ENCODE peak calls at places on chromosome 22, in ten cellular contexts. One of them, this sample, is unnamed.

GRCh38 chr22:26995222-26995621 is 337.8 kb downstream of the MIAT start:
- DNase-seq in upper lobe of right lung: no peak
- DNase-seq in PC-9: no peak
- DNase-seq in IMR-90: no peak
- DNase-seq in BE2C: no peak
- DNase-seq in foreskin keratinocyte: no peak
- DNase-seq in vagina: no peak
- DNase-seq in GM10248: no peak
- DNase-seq in PC-3: no peak
- DNase-seq in AG09319: no peak
- DNase-seq in this sample: no peak

GRCh38 chr22:19607198-19608113 is 83.2 kb upstream of the CLDN5 start:
- DNase-seq in GM10248: no peak
- DNase-seq in upper lobe of right lung: peak
- DNase-seq in PC-3: peak
- DNase-seq in vagina: no peak
- DNase-seq in PC-9: no peak
- DNase-seq in AG09319: no peak
- DNase-seq in BE2C: no peak
- DNase-seq in foreskin keratinocyte: peak
- DNase-seq in IMR-90: peak
- DNase-seq in this sample: no peak

GRCh38 chr22:29457730-29458129 is 19.3 kb downstream of the RFPL1 start:
- DNase-seq in BE2C: peak
- DNase-seq in PC-9: no peak
- DNase-seq in PC-3: peak
- DNase-seq in GM10248: peak
- DNase-seq in AG09319: no peak
- DNase-seq in foreskin keratinocyte: no peak
- DNase-seq in vagina: no peak
- DNase-seq in upper lobe of right lung: no peak
- DNase-seq in IMR-90: peak
- DNase-seq in this sample: peak

GRCh38 chr22:48710410-48710809 is 1117.3 kb downstream of the BRD1 start:
- DNase-seq in IMR-90: no peak
- DNase-seq in AG09319: no peak
- DNase-seq in vagina: no peak
- DNase-seq in PC-3: no peak
- DNase-seq in upper lobe of right lung: peak
- DNase-seq in GM10248: no peak
- DNase-seq in BE2C: no peak
- DNase-seq in PC-9: no peak
- DNase-seq in foreskin keratinocyte: no peak
- DNase-seq in this sample: no peak

GRCh38 chr22:38614331-38615122 is 41.7 kb downstream of the FAM227A start:
- DNase-seq in GM10248: peak
- DNase-seq in PC-3: no peak
- DNase-seq in upper lobe of right lung: no peak
- DNase-seq in AG09319: no peak
- DNase-seq in PC-9: no peak
- DNase-seq in foreskin keratinocyte: no peak
- DNase-seq in IMR-90: peak
- DNase-seq in BE2C: no peak
- DNase-seq in vagina: no peak
- DNase-seq in this sample: no peak

GRCh38 chr22:46770726-46771125 is 8.3 kb downstream of the TBC1D22A start:
- DNase-seq in PC-3: no peak
- DNase-seq in vagina: no peak
- DNase-seq in foreskin keratinocyte: no peak
- DNase-seq in PC-9: no peak
- DNase-seq in GM10248: peak
- DNase-seq in AG09319: no peak
- DNase-seq in upper lobe of right lung: no peak
- DNase-seq in BE2C: no peak
- DNase-seq in IMR-90: no peak
- DNase-seq in this sample: no peak

GRCh38 chr22:39363751-39364484 is 14.1 kb downstream of the SYNGR1 start:
- DNase-seq in AG09319: no peak
- DNase-seq in BE2C: peak
- DNase-seq in PC-9: no peak
- DNase-seq in upper lobe of right lung: no peak
- DNase-seq in vagina: no peak
- DNase-seq in PC-3: no peak
- DNase-seq in IMR-90: no peak
- DNase-seq in foreskin keratinocyte: no peak
- DNase-seq in GM10248: no peak
- DNase-seq in this sample: peak

GRCh38 chr22:45330548-45330947 is 20.8 kb downstream of the FAM118A start:
- DNase-seq in IMR-90: no peak
- DNase-seq in PC-9: no peak
- DNase-seq in upper lobe of right lung: no peak
- DNase-seq in vagina: no peak
- DNase-seq in foreskin keratinocyte: no peak
- DNase-seq in BE2C: no peak
- DNase-seq in PC-3: no peak
- DNase-seq in AG09319: no peak
- DNase-seq in GM10248: no peak
- DNase-seq in this sample: no peak

GRCh38 chr22:31121403-31121802 is 1.4 kb upstream of the INPP5J start:
- DNase-seq in GM10248: no peak
- DNase-seq in foreskin keratinocyte: no peak
- DNase-seq in PC-3: no peak
- DNase-seq in BE2C: no peak
- DNase-seq in vagina: no peak
- DNase-seq in upper lobe of right lung: no peak
- DNase-seq in PC-9: peak
- DNase-seq in AG09319: no peak
- DNase-seq in IMR-90: no peak
- DNase-seq in this sample: no peak

GRCh38 chr22:31119026-31119717 is 3.6 kb upstream of the INPP5J start:
- DNase-seq in vagina: no peak
- DNase-seq in IMR-90: no peak
- DNase-seq in GM10248: no peak
- DNase-seq in BE2C: no peak
- DNase-seq in foreskin keratinocyte: no peak
- DNase-seq in PC-3: no peak
- DNase-seq in AG09319: no peak
- DNase-seq in PC-9: peak
- DNase-seq in upper lobe of right lung: no peak
- DNase-seq in this sample: no peak

GRCh38 chr22:31122196-31122531 is 602 bp upstream of the INPP5J start:
- DNase-seq in PC-3: no peak
- DNase-seq in GM10248: no peak
- DNase-seq in upper lobe of right lung: no peak
- DNase-seq in AG09319: no peak
- DNase-seq in vagina: no peak
- DNase-seq in IMR-90: no peak
- DNase-seq in PC-9: peak
- DNase-seq in BE2C: no peak
- DNase-seq in foreskin keratinocyte: no peak
- DNase-seq in this sample: no peak

GRCh38 chr22:31120230-31120629 is 2.5 kb upstream of the INPP5J start:
- DNase-seq in upper lobe of right lung: no peak
- DNase-seq in PC-3: no peak
- DNase-seq in BE2C: no peak
- DNase-seq in GM10248: no peak
- DNase-seq in foreskin keratinocyte: no peak
- DNase-seq in vagina: no peak
- DNase-seq in AG09319: no peak
- DNase-seq in PC-9: peak
- DNase-seq in IMR-90: no peak
- DNase-seq in this sample: no peak

DNA sequence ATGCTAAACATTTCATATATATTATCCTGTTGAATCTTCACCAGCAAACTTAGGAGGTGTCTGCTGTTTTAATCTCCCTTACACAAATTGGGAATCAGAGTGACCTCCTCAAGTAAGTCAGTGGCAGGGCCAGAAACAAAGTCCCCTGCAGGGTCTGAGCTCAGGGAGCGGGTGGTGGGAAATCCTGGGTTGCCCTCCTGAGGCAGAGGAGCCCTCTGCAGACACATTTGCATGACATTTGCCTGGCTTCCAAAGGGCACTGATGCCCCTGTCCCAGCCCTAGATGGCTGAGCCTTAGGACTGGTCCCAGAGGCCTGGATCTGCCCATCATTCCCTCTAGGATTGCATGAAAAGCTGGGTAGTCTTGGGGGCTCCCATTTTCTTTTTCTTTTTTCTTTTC is 2.1 kb upstream of the INPP5J start:
- DNase-seq in GM10248: no peak
- DNase-seq in foreskin keratinocyte: no peak
- DNase-seq in BE2C: no peak
- DNase-seq in IMR-90: no peak
- DNase-seq in AG09319: no peak
- DNase-seq in upper lobe of right lung: no peak
- DNase-seq in PC-9: peak
- DNase-seq in vagina: no peak
- DNase-seq in PC-3: no peak
- DNase-seq in this sample: no peak
- TF ChIP-seq CTCF in GM10248: no peak
- TF ChIP-seq CTCF in foreskin keratinocyte: no peak
- TF ChIP-seq CTCF in BE2C: no peak
- TF ChIP-seq CTCF in IMR-90: no peak
- TF ChIP-seq CTCF in AG09319: no peak
- TF ChIP-seq CTCF in upper lobe of right lung: no peak
- TF ChIP-seq CTCF in PC-9: no peak
- TF ChIP-seq CTCF in vagina: no peak
- TF ChIP-seq CTCF in PC-3: no peak
- TF ChIP-seq CTCF in this sample: no peak

GRCh38 chr22:22696104-22696503 is 51.7 kb downstream of the GGTLC2 start:
- DNase-seq in BE2C: no peak
- DNase-seq in IMR-90: no peak
- DNase-seq in upper lobe of right lung: no peak
- DNase-seq in vagina: no peak
- DNase-seq in foreskin keratinocyte: no peak
- DNase-seq in AG09319: no peak
- DNase-seq in PC-3: no peak
- DNase-seq in GM10248: no peak
- DNase-seq in PC-9: no peak
- DNase-seq in this sample: no peak

GRCh38 chr22:22698263-22698750 is 53.9 kb downstream of the GGTLC2 start:
- DNase-seq in GM10248: peak
- DNase-seq in upper lobe of right lung: no peak
- DNase-seq in BE2C: no peak
- DNase-seq in foreskin keratinocyte: no peak
- DNase-seq in PC-3: no peak
- DNase-seq in AG09319: no peak
- DNase-seq in IMR-90: no peak
- DNase-seq in vagina: no peak
- DNase-seq in PC-9: no peak
- DNase-seq in this sample: no peak

GRCh38 chr22:22700631-22701030 is 56.2 kb downstream of the GGTLC2 start:
- DNase-seq in foreskin keratinocyte: no peak
- DNase-seq in BE2C: no peak
- DNase-seq in IMR-90: no peak
- DNase-seq in AG09319: no peak
- DNase-seq in PC-9: no peak
- DNase-seq in GM10248: no peak
- DNase-seq in upper lobe of right lung: no peak
- DNase-seq in PC-3: no peak
- DNase-seq in vagina: no peak
- DNase-seq in this sample: no peak

GRCh38 chr22:22694106-22694505 is 49.7 kb downstream of the GGTLC2 start:
- DNase-seq in PC-3: no peak
- DNase-seq in AG09319: no peak
- DNase-seq in IMR-90: no peak
- DNase-seq in upper lobe of right lung: no peak
- DNase-seq in GM10248: no peak
- DNase-seq in BE2C: no peak
- DNase-seq in vagina: no peak
- DNase-seq in foreskin keratinocyte: no peak
- DNase-seq in PC-9: no peak
- DNase-seq in this sample: no peak

GRCh38 chr22:22697377-22698120 is 53.1 kb downstream of the GGTLC2 start:
- DNase-seq in IMR-90: no peak
- DNase-seq in PC-3: no peak
- DNase-seq in AG09319: no peak
- DNase-seq in foreskin keratinocyte: no peak
- DNase-seq in GM10248: no peak
- DNase-seq in BE2C: no peak
- DNase-seq in upper lobe of right lung: no peak
- DNase-seq in PC-9: no peak
- DNase-seq in vagina: no peak
- DNase-seq in this sample: no peak
- TF ChIP-seq CTCF in IMR-90: no peak
- TF ChIP-seq CTCF in PC-3: no peak
- TF ChIP-seq CTCF in AG09319: no peak
- TF ChIP-seq CTCF in foreskin keratinocyte: no peak
- TF ChIP-seq CTCF in GM10248: no peak
- TF ChIP-seq CTCF in BE2C: no peak
- TF ChIP-seq CTCF in upper lobe of right lung: no peak
- TF ChIP-seq CTCF in PC-9: no peak
- TF ChIP-seq CTCF in vagina: no peak
- TF ChIP-seq CTCF in this sample: no peak

GRCh38 chr22:35353318-35353717 is 27.6 kb upstream of the HMOX1 start:
- DNase-seq in foreskin keratinocyte: no peak
- DNase-seq in GM10248: no peak
- DNase-seq in PC-9: no peak
- DNase-seq in vagina: no peak
- DNase-seq in upper lobe of right lung: peak
- DNase-seq in PC-3: no peak
- DNase-seq in AG09319: no peak
- DNase-seq in IMR-90: no peak
- DNase-seq in BE2C: no peak
- DNase-seq in this sample: no peak

GRCh38 chr22:35350539-35351503 is 30.1 kb upstream of the HMOX1 start:
- DNase-seq in foreskin keratinocyte: peak
- DNase-seq in vagina: peak
- DNase-seq in BE2C: peak
- DNase-seq in AG09319: peak
- DNase-seq in GM10248: peak
- DNase-seq in PC-3: peak
- DNase-seq in PC-9: peak
- DNase-seq in upper lobe of right lung: peak
- DNase-seq in IMR-90: peak
- DNase-seq in this sample: peak

GRCh38 chr22:35354068-35354467 is 26.8 kb upstream of the HMOX1 start:
- DNase-seq in PC-9: no peak
- DNase-seq in BE2C: no peak
- DNase-seq in IMR-90: no peak
- DNase-seq in vagina: no peak
- DNase-seq in PC-3: no peak
- DNase-seq in foreskin keratinocyte: no peak
- DNase-seq in AG09319: no peak
- DNase-seq in upper lobe of right lung: no peak
- DNase-seq in GM10248: no peak
- DNase-seq in this sample: no peak

GRCh38 chr22:35349704-35350538 is 31.0 kb upstream of the HMOX1 start:
- DNase-seq in PC-3: no peak
- DNase-seq in vagina: no peak
- DNase-seq in upper lobe of right lung: peak
- DNase-seq in BE2C: peak
- DNase-seq in AG09319: no peak
- DNase-seq in GM10248: no peak
- DNase-seq in PC-9: no peak
- DNase-seq in IMR-90: peak
- DNase-seq in foreskin keratinocyte: no peak
- DNase-seq in this sample: peak

GRCh38 chr22:35352214-35353111 is 28.4 kb upstream of the HMOX1 start:
- DNase-seq in foreskin keratinocyte: no peak
- DNase-seq in vagina: no peak
- DNase-seq in GM10248: peak
- DNase-seq in AG09319: no peak
- DNase-seq in upper lobe of right lung: peak
- DNase-seq in PC-3: peak
- DNase-seq in PC-9: no peak
- DNase-seq in BE2C: no peak
- DNase-seq in IMR-90: no peak
- DNase-seq in this sample: peak
- TF ChIP-seq CTCF in foreskin keratinocyte: peak
- TF ChIP-seq CTCF in vagina: no peak
- TF ChIP-seq CTCF in GM10248: peak
- TF ChIP-seq CTCF in AG09319: peak
- TF ChIP-seq CTCF in upper lobe of right lung: peak
- TF ChIP-seq CTCF in PC-3: peak
- TF ChIP-seq CTCF in PC-9: no peak
- TF ChIP-seq CTCF in BE2C: peak
- TF ChIP-seq CTCF in IMR-90: peak
- TF ChIP-seq CTCF in this sample: peak

GRCh38 chr22:32836286-32836859 is 34.9 kb downstream of the TIMP3 start:
- DNase-seq in GM10248: peak
- DNase-seq in BE2C: no peak
- DNase-seq in PC-9: peak
- DNase-seq in AG09319: no peak
- DNase-seq in foreskin keratinocyte: no peak
- DNase-seq in IMR-90: peak
- DNase-seq in upper lobe of right lung: no peak
- DNase-seq in PC-3: peak
- DNase-seq in vagina: no peak
- DNase-seq in this sample: no peak
- TF ChIP-seq CTCF in GM10248: peak
- TF ChIP-seq CTCF in BE2C: peak
- TF ChIP-seq CTCF in PC-9: peak
- TF ChIP-seq CTCF in AG09319: peak
- TF ChIP-seq CTCF in foreskin keratinocyte: peak
- TF ChIP-seq CTCF in IMR-90: peak
- TF ChIP-seq CTCF in upper lobe of right lung: peak
- TF ChIP-seq CTCF in PC-3: peak
- TF ChIP-seq CTCF in vagina: peak
- TF ChIP-seq CTCF in this sample: peak